ENCODE peak calls at places on chromosome 6, in four cellular contexts. A is choroid plexus epithelial cell, X is fibroblast of pulmonary artery, S is GM23338. L is an unnamed sample.

GRCh38 chr6:36131517-36132220 is 1.4 kb downstream of the MAPK13 start:
- DNase-seq in A (peak), X (peak), S (no peak), L (peak)

GRCh38 chr6:131877999-131878789 is 70.4 kb downstream of the ENPP1 start:
- DNase-seq in A (no peak), X (peak), S (no peak), L (peak)

GRCh38 chr6:170026272-170027110 is 264.4 kb downstream of the DLL1 start:
- DNase-seq in A (no peak), X (no peak), S (peak), L (peak)

GRCh38 chr6:53651149-53651763 is 14.3 kb downstream of the KLHL31 start:
- DNase-seq in A (peak), X (peak), S (peak), L (peak)

GRCh38 chr6:123803862-123804681 is at the start of gene NKAIN2:
- DNase-seq in A (peak), X (no peak), S (peak), L (no peak)

GRCh38 chr6:158438201-158438600 is 121.7 kb upstream of the TMEM181 start:
- DNase-seq in A (no peak), X (no peak), S (no peak), L (no peak)

GRCh38 chr6:41768545-41769308 is 11.0 kb downstream of the FRS3 start:
- DNase-seq in A (no peak), X (no peak), S (no peak), L (no peak)

GRCh38 chr6:116476021-116476678 is 15.0 kb downstream of the CALHM6 start:
- DNase-seq in A (peak), X (peak), S (no peak), L (peak)

GRCh38 chr6:2623348-2623747 is 127.4 kb downstream of the MYLK4 start:
- DNase-seq in A (peak), X (no peak), S (peak), L (no peak)

GRCh38 chr6:159645659-159646058 is 47.4 kb downstream of the SOD2 start:
- DNase-seq in A (peak), X (peak), S (no peak), L (peak)

GRCh38 chr6:53679446-53679933 is 13.9 kb upstream of the KLHL31 start:
- DNase-seq in A (peak), X (peak), S (peak), L (peak)

GRCh38 chr6:125314019-125314581 is 12.3 kb upstream of the HDDC2 start:
- DNase-seq in A (peak), X (peak), S (peak), L (peak)

GRCh38 chr6:144741659-144742058 is 456.5 kb downstream of the UTRN start:
- DNase-seq in A (no peak), X (no peak), S (no peak), L (no peak)

GRCh38 chr6:127690092-127690491 is 113.1 kb downstream of the C6orf58 start:
- DNase-seq in A (peak), X (peak), S (peak), L (peak)

GRCh38 chr6:109962271-109962670 is 15.8 kb upstream of the GPR6 start:
- DNase-seq in A (no peak), X (no peak), S (no peak), L (no peak)

GRCh38 chr6:20379231-20379630 is 22.4 kb upstream of the E2F3 start:
- DNase-seq in A (no peak), X (no peak), S (no peak), L (no peak)

GRCh38 chr6:158414900-158415299 is 102.6 kb downstream of the TULP4 start:
- DNase-seq in A (peak), X (peak), S (no peak), L (no peak)

GRCh38 chr6:156949376-156949775 is 172.2 kb downstream of the ARID1B start:
- DNase-seq in A (peak), X (peak), S (no peak), L (peak)

GRCh38 chr6:149964243-149965190 is 774 bp downstream of the ULBP1 start:
- DNase-seq in A (peak), X (peak), S (no peak), L (no peak)

GRCh38 chr6:55528624-55529023 is 50.4 kb downstream of the HMGCLL1 start:
- DNase-seq in A (peak), X (peak), S (peak), L (peak)

GRCh38 chr6:63525186-63525878 is 46.9 kb upstream of the LOC128125822 start:
- DNase-seq in A (no peak), X (no peak), S (peak), L (no peak)

DNA sequence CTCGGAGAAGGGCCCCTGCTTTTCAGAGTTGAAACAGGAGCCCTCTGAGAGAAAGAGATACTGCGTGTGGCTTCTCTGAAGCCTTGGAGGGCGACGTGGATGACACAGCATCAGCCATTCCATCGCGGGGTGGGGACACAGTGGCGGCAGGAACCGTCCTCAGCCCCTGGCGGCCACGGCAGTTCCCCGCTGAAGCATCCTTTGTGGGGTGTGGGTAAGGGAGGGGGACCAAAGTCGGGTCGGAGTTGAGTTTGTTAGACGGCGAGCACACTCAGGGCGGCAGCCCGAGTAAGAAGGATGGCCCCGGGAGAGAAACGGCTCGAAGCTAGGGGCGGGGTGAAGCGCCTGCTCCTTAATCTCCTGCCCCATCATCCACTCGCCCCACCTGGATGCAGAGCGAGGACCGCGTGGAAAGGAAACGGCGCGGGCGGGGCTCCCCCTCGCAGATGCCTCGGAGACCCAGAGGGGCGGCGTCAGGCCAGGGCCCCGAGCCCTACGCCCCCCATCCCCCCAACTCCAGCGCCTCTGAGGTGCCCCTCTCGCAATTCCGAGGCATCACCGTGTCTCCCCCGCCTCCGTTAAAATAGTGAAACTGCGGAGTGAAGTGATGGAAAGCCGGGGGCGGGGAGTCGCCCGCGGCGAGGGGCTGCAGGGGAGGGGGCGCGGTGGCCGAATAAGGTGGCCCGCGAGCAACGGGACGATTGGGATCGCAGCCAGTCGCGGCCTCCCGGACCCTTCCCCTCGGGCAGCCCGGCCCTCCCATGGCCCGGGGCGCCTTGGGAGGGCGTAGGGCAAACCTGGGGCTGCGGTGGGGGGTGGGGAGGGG is 796 bp upstream of the RREB1 start:
- DNase-seq in A (peak), X (no peak), S (peak), L (no peak)
- TF ChIP-seq CTCF in A (peak), X (peak), S (no peak), L (no peak)

DNA sequence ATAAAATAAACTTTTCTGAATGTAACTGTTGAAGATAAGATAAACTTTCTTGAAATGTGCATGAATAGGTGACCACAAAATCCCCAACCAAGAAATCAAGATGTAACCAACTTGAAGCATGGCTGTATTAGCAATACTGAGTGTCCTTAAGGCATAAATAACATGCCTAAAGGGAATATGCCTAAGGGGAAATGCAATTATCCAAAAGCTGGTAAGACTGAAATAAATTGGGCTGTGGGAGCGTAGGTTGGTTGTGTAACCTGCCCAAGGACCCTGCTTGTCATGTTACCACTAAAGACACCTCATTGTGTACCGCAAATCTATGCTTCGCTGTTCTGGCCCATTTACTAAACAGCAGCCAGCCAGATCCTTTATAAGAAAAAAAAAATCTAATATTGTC is 200.8 kb upstream of the PDE10A start:
- DNase-seq in A (no peak), X (no peak), S (no peak), L (no peak)
- TF ChIP-seq CTCF in A (no peak), X (no peak), S (no peak), L (no peak)

GRCh38 chr6:130037207-130037811 is 18.9 kb downstream of the L3MBTL3 start:
- DNase-seq in A (peak), X (peak), S (peak), L (peak)
- TF ChIP-seq CTCF in A (peak), X (peak), S (no peak), L (peak)

GRCh38 chr6:32181148-32181702 is 2.8 kb downstream of the AGER start:
- DNase-seq in A (no peak), X (no peak), S (no peak), L (no peak)
- TF ChIP-seq CTCF in A (no peak), X (no peak), S (no peak), L (no peak)

GRCh38 chr6:24439858-24440539 is 37.3 kb downstream of the MRS2 start:
- DNase-seq in A (no peak), X (no peak), S (no peak), L (no peak)
- TF ChIP-seq CTCF in A (no peak), X (no peak), S (no peak), L (no peak)

GRCh38 chr6:31161216-31162126 is 3.1 kb downstream of the TCF19 start:
- DNase-seq in A (no peak), X (no peak), S (no peak), L (no peak)

GRCh38 chr6:31157543-31158139 is at the start of gene CCHCR1:
- DNase-seq in A (no peak), X (no peak), S (peak), L (no peak)

GRCh38 chr6:31156647-31157046 is 955 bp downstream of the CCHCR1 start:
- DNase-seq in A (no peak), X (no peak), S (no peak), L (no peak)

GRCh38 chr6:31158140-31158862 is at the start of gene TCF19:
- DNase-seq in A (peak), X (peak), S (peak), L (peak)

GRCh38 chr6:31158863-31159855 is 770 bp downstream of the TCF19 start:
- DNase-seq in A (no peak), X (no peak), S (peak), L (peak)
- TF ChIP-seq CTCF in A (peak), X (no peak), S (peak), L (no peak)